ENCODE peak calls at places on chromosomes 6 and 20, in seven cellular contexts. K is ascending aorta, O is cardiac muscle cell, T is MCF 10A, Y is fibroblast of lung, F is progenitor cell of endocrine pancreas, L is OCI-LY7. V is an unnamed sample.

GRCh38 chr6:163570579-163571231 is 156.2 kb downstream of the QKI start:
- DNase-seq in K (no peak), O (no peak), T (no peak), Y (no peak), F (no peak), L (no peak), V (no peak)

GRCh38 chr20:62887147-62887859 is 25.7 kb upstream of the TCFL5 start:
- DNase-seq in K (no peak), O (peak), T (no peak), Y (peak), F (no peak), L (no peak), V (no peak)

GRCh38 chr6:113361014-113361645 is 496.0 kb upstream of the MARCKS start:
- DNase-seq in K (no peak), O (peak), T (peak), Y (peak), F (no peak), L (no peak), V (no peak)

GRCh38 chr20:50668798-50669197 is 22.5 kb downstream of the RIPOR3 start:
- DNase-seq in K (no peak), O (no peak), T (no peak), Y (no peak), F (no peak), L (no peak), V (no peak)

GRCh38 chr6:75735491-75736186 is 13.4 kb upstream of the MYO6 start:
- DNase-seq in K (no peak), O (peak), T (no peak), Y (peak), F (no peak), L (no peak), V (no peak)

GRCh38 chr6:33112148-33112547 is 36.4 kb downstream of the HLA-DPB1 start:
- DNase-seq in K (no peak), O (peak), T (peak), Y (peak), F (no peak), L (peak), V (no peak)

GRCh38 chr6:7424967-7425807 is 35.6 kb downstream of the RIOK1 start:
- DNase-seq in K (no peak), O (peak), T (peak), Y (peak), F (no peak), L (peak), V (no peak)

GRCh38 chr6:57221191-57221935 is 744 bp downstream of the RAB23 start:
- DNase-seq in K (peak), O (peak), T (peak), Y (peak), F (peak), L (peak), V (no peak)

GRCh38 chr6:135438907-135439535 is 58.5 kb downstream of the AHI1 start:
- DNase-seq in K (no peak), O (peak), T (peak), Y (peak), F (no peak), L (peak), V (no peak)

GRCh38 chr6:14932485-14933178 is 313.2 kb upstream of the JARID2 start:
- DNase-seq in K (no peak), O (no peak), T (no peak), Y (no peak), F (no peak), L (no peak), V (no peak)

GRCh38 chr6:131197716-131198115 is 62.4 kb downstream of the AKAP7 start:
- DNase-seq in K (no peak), O (no peak), T (no peak), Y (no peak), F (no peak), L (peak), V (no peak)

GRCh38 chr20:36483205-36483918 is 58.0 kb upstream of the MYL9 start:
- DNase-seq in K (no peak), O (no peak), T (no peak), Y (no peak), F (no peak), L (no peak), V (no peak)

GRCh38 chr6:161200610-161201201 is 73.2 kb downstream of the AGPAT4 start:
- DNase-seq in K (no peak), O (no peak), T (no peak), Y (no peak), F (no peak), L (no peak), V (no peak)

GRCh38 chr20:4373454-4373853 is 348.3 kb upstream of the PRND start:
- DNase-seq in K (no peak), O (no peak), T (no peak), Y (no peak), F (no peak), L (no peak), V (no peak)

GRCh38 chr6:41963371-41963770 is 21.8 kb upstream of the CCND3 start:
- DNase-seq in K (no peak), O (no peak), T (no peak), Y (no peak), F (no peak), L (no peak), V (no peak)

GRCh38 chr20:62642666-62643520 is 590 bp downstream of the SLCO4A1 start:
- DNase-seq in K (no peak), O (no peak), T (peak), Y (peak), F (peak), L (peak), V (no peak)

GRCh38 chr6:99991955-99992354 is 2.1 kb downstream of the MCHR2 start:
- DNase-seq in K (no peak), O (no peak), T (no peak), Y (no peak), F (no peak), L (no peak), V (no peak)

GRCh38 chr6:131027326-131027725 is 35.7 kb downstream of the EPB41L2 start:
- DNase-seq in K (no peak), O (no peak), T (no peak), Y (no peak), F (no peak), L (no peak), V (no peak)

GRCh38 chr6:113377362-113377942 is 479.7 kb upstream of the MARCKS start:
- DNase-seq in K (no peak), O (no peak), T (no peak), Y (no peak), F (no peak), L (no peak), V (no peak)

GRCh38 chr6:37628611-37629320 is 68.9 kb downstream of the MDGA1 start:
- DNase-seq in K (no peak), O (peak), T (no peak), Y (peak), F (no peak), L (no peak), V (no peak)

GRCh38 chr20:12967932-12968331 is 40.8 kb upstream of the SPTLC3 start:
- DNase-seq in K (no peak), O (no peak), T (no peak), Y (no peak), F (no peak), L (no peak), V (no peak)

GRCh38 chr20:12968472-12968871 is 40.3 kb upstream of the SPTLC3 start:
- DNase-seq in K (no peak), O (no peak), T (no peak), Y (no peak), F (no peak), L (no peak), V (no peak)

GRCh38 chr20:12966468-12967085 is 42.2 kb upstream of the SPTLC3 start:
- DNase-seq in K (no peak), O (peak), T (peak), Y (peak), F (no peak), L (no peak), V (no peak)

GRCh38 chr20:12969071-12969669 is 39.6 kb upstream of the SPTLC3 start:
- DNase-seq in K (no peak), O (no peak), T (no peak), Y (no peak), F (no peak), L (no peak), V (no peak)

GRCh38 chr20:12970372-12970821 is 38.4 kb upstream of the SPTLC3 start:
- DNase-seq in K (no peak), O (peak), T (peak), Y (peak), F (no peak), L (peak), V (no peak)
- TF ChIP-seq CTCF in K (peak), O (peak), T (peak), Y (peak), F (peak), L (peak), V (no peak)

GRCh38 chr20:324177-325042 is 942 bp upstream of the SOX12 start:
- DNase-seq in K (peak), O (peak), T (peak), Y (peak), F (peak), L (peak), V (peak)
- TF ChIP-seq CTCF in K (peak), O (peak), T (peak), Y (peak), F (peak), L (peak), V (no peak)

GRCh38 chr20:34085544-34086040 is 26.5 kb downstream of the EIF2S2 start:
- DNase-seq in K (no peak), O (no peak), T (no peak), Y (no peak), F (no peak), L (no peak), V (no peak)

GRCh38 chr20:34083781-34084180 is 28.3 kb downstream of the EIF2S2 start:
- DNase-seq in K (no peak), O (no peak), T (no peak), Y (no peak), F (no peak), L (peak), V (no peak)

GRCh38 chr20:34084227-34084923 is 27.7 kb downstream of the EIF2S2 start:
- DNase-seq in K (no peak), O (no peak), T (no peak), Y (no peak), F (no peak), L (peak), V (no peak)

GRCh38 chr20:34082232-34082887 is 29.7 kb downstream of the EIF2S2 start:
- DNase-seq in K (no peak), O (no peak), T (no peak), Y (no peak), F (no peak), L (no peak), V (no peak)

DNA sequence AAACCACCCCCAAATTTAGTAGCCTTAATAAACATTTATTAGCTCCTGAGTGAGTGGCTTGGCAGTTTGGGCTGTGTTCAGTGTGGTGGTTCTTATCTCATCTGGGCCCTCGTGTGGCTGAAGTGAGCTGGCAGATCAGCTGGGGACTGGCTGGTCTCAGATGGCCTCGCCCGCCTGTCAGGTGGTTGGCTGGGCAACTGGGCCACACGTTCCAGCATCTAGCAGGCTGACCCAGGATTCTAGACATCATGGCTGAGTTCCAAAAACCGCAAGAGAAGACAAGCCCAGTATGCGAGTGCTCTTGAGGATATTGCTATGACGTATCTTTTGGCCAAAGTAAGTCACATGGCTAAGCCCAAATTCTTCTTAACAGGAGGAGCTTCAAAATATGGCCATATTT is 28.9 kb downstream of the EIF2S2 start:
- DNase-seq in K (peak), O (peak), T (peak), Y (peak), F (no peak), L (no peak), V (no peak)
- TF ChIP-seq CTCF in K (no peak), O (peak), T (no peak), Y (no peak), F (no peak), L (peak), V (no peak)

GRCh38 chr6:42978793-42979522 is at the start of gene PEX6:
- DNase-seq in K (peak), O (peak), T (peak), Y (peak), F (peak), L (peak), V (peak)

GRCh38 chr6:42971746-42972327 is 7.1 kb downstream of the PEX6 start:
- DNase-seq in K (no peak), O (no peak), T (no peak), Y (no peak), F (no peak), L (no peak), V (no peak)

GRCh38 chr6:42978487-42978792 is 541 bp downstream of the PEX6 start:
- DNase-seq in K (no peak), O (peak), T (peak), Y (no peak), F (peak), L (peak), V (no peak)

GRCh38 chr6:42970859-42971612 is 7.9 kb downstream of the PEX6 start:
- DNase-seq in K (no peak), O (no peak), T (peak), Y (no peak), F (no peak), L (no peak), V (no peak)

GRCh38 chr6:42974919-42975505 is 4.0 kb downstream of the PEX6 start:
- DNase-seq in K (no peak), O (no peak), T (no peak), Y (no peak), F (no peak), L (no peak), V (no peak)
- TF ChIP-seq CTCF in K (no peak), O (no peak), T (no peak), Y (no peak), F (no peak), L (no peak), V (no peak)

DNA sequence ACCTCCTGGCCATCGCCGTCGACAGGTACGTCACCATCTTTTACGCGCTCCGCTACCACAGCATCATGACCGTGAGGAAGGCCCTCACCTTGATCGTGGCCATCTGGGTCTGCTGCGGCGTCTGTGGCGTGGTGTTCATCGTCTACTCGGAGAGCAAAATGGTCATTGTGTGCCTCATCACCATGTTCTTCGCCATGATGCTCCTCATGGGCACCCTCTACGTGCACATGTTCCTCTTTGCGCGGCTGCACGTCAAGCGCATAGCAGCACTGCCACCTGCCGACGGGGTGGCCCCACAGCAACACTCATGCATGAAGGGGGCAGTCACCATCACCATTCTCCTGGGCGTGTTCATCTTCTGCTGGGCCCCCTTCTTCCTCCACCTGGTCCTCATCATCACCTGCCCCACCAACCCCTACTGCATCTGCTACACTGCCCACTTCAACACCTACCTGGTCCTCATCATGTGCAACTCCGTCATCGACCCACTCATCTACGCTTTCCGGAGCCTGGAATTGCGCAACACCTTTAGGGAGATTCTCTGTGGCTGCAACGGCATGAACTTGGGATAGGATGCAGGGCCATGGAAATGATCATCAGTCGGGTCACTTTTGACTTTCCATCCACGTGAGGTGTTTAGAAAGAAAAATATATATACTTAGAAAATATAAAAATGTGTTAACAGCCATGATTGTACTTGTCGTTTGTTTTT is 868 bp downstream of the MC3R start:
- DNase-seq in K (no peak), O (peak), T (peak), Y (no peak), F (no peak), L (peak), V (no peak)
- TF ChIP-seq CTCF in K (no peak), O (no peak), T (peak), Y (no peak), F (peak), L (peak), V (no peak)

V was measured in omental fat pad.